ENCODE peak calls at places on chromosomes 13 and 19, in four cellular contexts. L is stimulated activated CD8-positive, alpha-beta memory T cell treated with anti-CD3 and anti-CD28 coated beads, Interleukin-7, amount 100 ng/mL, for 4 hours; Z is activated gamma-delta T cell treated with anti-CD3 and anti-CD28 coated beads, Interleukin-2, amount 50 U/mL, for 16 hours; U is HTR-8/SVneo. J is an unnamed sample.
A peak's percentile ranks its signal among the peaks of the same experiment; 100 is the strongest.

GRCh38 chr19:51777570-51778460 is 16.8 kb downstream of the FPR2 start:
- DNase-seq in U (peak; percentile 59), Z (no peak), L (no peak), J (peak; percentile 26)

GRCh38 chr13:36601186-36601585 is 72.6 kb upstream of the SERTM1 start:
- DNase-seq in U (no peak), Z (no peak), L (no peak), J (no peak)

GRCh38 chr13:112067121-112067741 is at the start of gene SOX1:
- DNase-seq in L (no peak), U (no peak), Z (no peak), J (no peak)

GRCh38 chr13:108560092-108560491 is 69.3 kb upstream of the MYO16 start:
- DNase-seq in L (no peak), Z (no peak), U (no peak), J (no peak)

GRCh38 chr19:38035515-38036495 is 128.8 kb downstream of the SIPA1L3 start:
- DNase-seq in U (no peak), L (no peak), Z (no peak), J (no peak)

GRCh38 chr13:23600100-23600499 is 29.9 kb downstream of the TNFRSF19 start:
- DNase-seq in L (no peak), Z (no peak), U (no peak), J (no peak)

GRCh38 chr13:97000295-97000925 is 6.1 kb upstream of the OXGR1 start:
- DNase-seq in L (no peak), U (no peak), Z (no peak), J (no peak)

GRCh38 chr13:85386424-85386823 is 412.8 kb downstream of the SLITRK6 start:
- DNase-seq in U (no peak), L (no peak), Z (no peak), J (no peak)

GRCh38 chr19:12641456-12641855 is 25.1 kb downstream of the MAN2B1 start:
- DNase-seq in L (no peak), Z (no peak), U (no peak), J (no peak)